ENCODE peak calls at places on chromosomes 16 and 17, in five cellular contexts. X, Q, E, T and P are unnamed samples.

GRCh38 chr17:68097161-68097805 is 61.7 kb downstream of the KPNA2 start:
- DNase-seq in E (no peak), Q (no peak), T (no peak), X (no peak), P (no peak)

GRCh38 chr16:25264599-25264998 is 7.0 kb upstream of the ZKSCAN2 start:
- DNase-seq in E (no peak), X (no peak), Q (no peak), T (no peak), P (no peak)

GRCh38 chr16:57887711-57888110 is 83.2 kb downstream of the CNGB1 start:
- DNase-seq in Q (no peak), E (no peak), T (no peak), X (no peak), P (peak)

GRCh38 chr17:47703191-47703591 is 9.2 kb downstream of the TBKBP1 start:
- DNase-seq in X (peak), Q (peak), T (no peak), E (peak), P (no peak)

GRCh38 chr16:69613283-69614154 is 47.8 kb downstream of the NFAT5 start:
- DNase-seq in E (no peak), Q (no peak), X (no peak), T (no peak), P (no peak)

GRCh38 chr17:7047566-7047965 is 3.7 kb upstream of the SLC16A11 start:
- DNase-seq in Q (no peak), T (no peak), X (no peak), E (no peak), P (no peak)

GRCh38 chr16:2470603-2471015 is 488 bp upstream of the NTN3 start:
- DNase-seq in E (no peak), Q (no peak), T (no peak), X (no peak), P (no peak)

GRCh38 chr16:57391708-57392107 is 12.9 kb upstream of the CCL17 start:
- DNase-seq in X (no peak), E (no peak), T (no peak), Q (no peak), P (no peak)

GRCh38 chr17:39235555-39236221 is 9.9 kb upstream of the STAC2 start:
- DNase-seq in X (peak), Q (peak), T (no peak), E (peak), P (peak)

GRCh38 chr16:24689128-24689527 is 40.3 kb upstream of the TNRC6A start:
- DNase-seq in E (no peak), Q (no peak), T (no peak), X (peak), P (peak)

GRCh38 chr16:154223-155030 is 2.0 kb downstream of the HBZ start:
- DNase-seq in E (no peak), X (peak), Q (no peak), T (no peak), P (peak)

GRCh38 chr16:924806-925205 is 46.0 kb downstream of the LMF1 start:
- DNase-seq in T (no peak), Q (no peak), X (no peak), E (no peak), P (no peak)

GRCh38 chr16:17346774-17347569 is 123.8 kb downstream of the XYLT1 start:
- DNase-seq in T (no peak), E (no peak), Q (no peak), X (no peak), P (no peak)

GRCh38 chr17:53797497-53797896 is 25.2 kb upstream of the KIF2B start:
- DNase-seq in T (no peak), Q (no peak), E (no peak), X (no peak), P (no peak)

GRCh38 chr17:37546242-37546641 is 56.6 kb downstream of the DUSP14 start:
- DNase-seq in Q (no peak), T (no peak), E (no peak), X (no peak), P (no peak)

GRCh38 chr16:84199861-84200260 is 8.9 kb downstream of the ADAD2 start:
- DNase-seq in T (peak), X (no peak), Q (no peak), E (no peak), P (no peak)

GRCh38 chr16:89037261-89038152 is 56.1 kb upstream of the ACSF3 start:
- DNase-seq in E (peak), T (no peak), X (peak), Q (no peak), P (peak)

GRCh38 chr16:78297066-78297666 is 197.7 kb downstream of the WWOX start:
- DNase-seq in X (no peak), T (no peak), E (no peak), Q (no peak), P (no peak)

GRCh38 chr17:78714534-78714933 is 67.5 kb downstream of the CYTH1 start:
- DNase-seq in X (no peak), Q (no peak), E (no peak), T (no peak), P (no peak)

GRCh38 chr17:16407911-16408588 is 7.3 kb upstream of the TRPV2 start:
- DNase-seq in X (peak), E (no peak), T (no peak), Q (no peak), P (peak)

GRCh38 chr17:67019126-67019507 is 25.2 kb upstream of the CACNG1 start:
- DNase-seq in T (no peak), Q (no peak), E (no peak), X (no peak), P (no peak)

GRCh38 chr17:66814570-66814969 is 20.3 kb upstream of the CACNG5 start:
- DNase-seq in X (no peak), T (no peak), Q (no peak), E (no peak), P (no peak)

GRCh38 chr16:58907297-58907696 is 173.2 kb upstream of the GOT2 start:
- DNase-seq in X (no peak), Q (no peak), T (no peak), E (no peak), P (no peak)

GRCh38 chr16:66043326-66043725 is 323.2 kb upstream of the CDH5 start:
- DNase-seq in X (no peak), T (no peak), Q (no peak), E (no peak), P (no peak)

GRCh38 chr17:28918295-28918694 is 15.4 kb upstream of the DHRS13 start:
- DNase-seq in Q (no peak), E (no peak), X (no peak), T (no peak), P (no peak)

GRCh38 chr17:32458367-32458766 is 14.1 kb downstream of the PSMD11 start:
- DNase-seq in X (no peak), T (no peak), Q (no peak), E (no peak), P (no peak)

GRCh38 chr17:36768355-36768754 is 167.0 kb downstream of the MRM1 start:
- DNase-seq in T (no peak), E (no peak), X (peak), Q (no peak), P (peak)

GRCh38 chr16:63129411-63130125 is 1093.3 kb upstream of the CDH8 start:
- DNase-seq in E (no peak), Q (no peak), T (no peak), X (peak), P (no peak)

GRCh38 chr17:80247561-80247960 is 13.1 kb upstream of the RNF213 start:
- DNase-seq in E (no peak), T (no peak), Q (no peak), X (no peak), P (peak)

GRCh38 chr16:28067604-28068382 is 4.3 kb upstream of the GSG1L start:
- DNase-seq in X (no peak), E (no peak), T (no peak), Q (no peak), P (no peak)

GRCh38 chr16:72025404-72026114 is 17.0 kb downstream of the DHODH start:
- DNase-seq in E (no peak), Q (no peak), X (no peak), T (peak), P (no peak)

GRCh38 chr16:89602273-89602951 is 11.0 kb upstream of the DPEP1 start:
- DNase-seq in Q (peak), T (no peak), E (peak), X (peak), P (peak)

GRCh38 chr17:35900693-35901487 is 20.7 kb upstream of the CCL5 start:
- DNase-seq in Q (no peak), X (no peak), T (no peak), E (no peak), P (no peak)

GRCh38 chr17:31621566-31621965 is 230.1 kb downstream of the RAB11FIP4 start:
- DNase-seq in X (no peak), E (no peak), T (no peak), Q (no peak), P (no peak)

GRCh38 chr17:1709971-1710806 is at the start of gene TLCD2:
- DNase-seq in Q (no peak), E (no peak), T (no peak), X (peak), P (peak)

GRCh38 chr17:14833201-14833773 is 431.8 kb downstream of the PMP22 start:
- DNase-seq in T (no peak), E (no peak), X (no peak), Q (peak), P (no peak)